ENCODE peak calls at places on chromosomes 6 and 20, in six cellular contexts. N, Z, O, L, B and Y are unnamed samples.

GRCh38 chr20:1301031-1301529 is 27.9 kb downstream of the SDCBP2 start:
- DNase-seq in N (peak; percentile 57), Z (no peak), O (no peak), L (no peak), B (no peak), Y (peak; percentile 54)

GRCh38 chr6:166301611-166302529 is 6.3 kb downstream of the PRR18 start:
- DNase-seq in N (no peak), Z (no peak), O (no peak), L (no peak), B (no peak), Y (no peak)

GRCh38 chr6:157442296-157442695 is 61.3 kb downstream of the ZDHHC14 start:
- DNase-seq in N (peak; percentile 60), Z (no peak), O (no peak), L (no peak), B (no peak), Y (no peak)

GRCh38 chr20:53032021-53033001 is 60.2 kb downstream of the TSHZ2 start:
- DNase-seq in N (peak; percentile 97), Z (no peak), O (no peak), L (no peak), B (no peak), Y (no peak)

GRCh38 chr6:163442336-163442735 is 27.8 kb downstream of the QKI start:
- DNase-seq in N (no peak), Z (no peak), O (no peak), L (no peak), B (no peak), Y (no peak)

GRCh38 chr6:158737710-158738615 is 81.2 kb downstream of the EZR start:
- DNase-seq in N (peak; percentile 43), Z (no peak), O (no peak), L (no peak), B (no peak), Y (peak; percentile 83)

GRCh38 chr6:37691904-37692806 is 5.5 kb downstream of the MDGA1 start:
- DNase-seq in N (peak; percentile 55), Z (peak; percentile 49), O (peak; percentile 84), L (peak; percentile 72), B (peak; percentile 88), Y (peak; percentile 62)

GRCh38 chr20:49452011-49452482 is 30.4 kb downstream of the KCNB1 start:
- DNase-seq in N (no peak), Z (no peak), O (peak; percentile 15), L (no peak), B (no peak), Y (no peak)

GRCh38 chr6:53168516-53169257 is 20.0 kb upstream of the GCM1 start:
- DNase-seq in N (peak; percentile 69), Z (no peak), O (no peak), L (no peak), B (no peak), Y (peak; percentile 48)

GRCh38 chr6:41409489-41409888 is 74.1 kb downstream of the NCR2 start:
- DNase-seq in N (no peak), Z (no peak), O (no peak), L (no peak), B (no peak), Y (no peak)

GRCh38 chr6:150079604-150080003 is 10.7 kb upstream of the ULBP3 start:
- DNase-seq in N (no peak), Z (no peak), O (no peak), L (no peak), B (no peak), Y (no peak)

GRCh38 chr20:35319206-35320197 is 27.3 kb upstream of the FAM83C start:
- DNase-seq in N (no peak), Z (no peak), O (no peak), L (no peak), B (no peak), Y (peak; percentile 15)

GRCh38 chr6:159969921-159970320 is 1.0 kb downstream of the IGF2R start:
- DNase-seq in N (peak; percentile 73), Z (no peak), O (peak; percentile 38), L (peak; percentile 41), B (peak; percentile 64), Y (peak; percentile 65)

GRCh38 chr6:156190270-156190669 is 586.9 kb upstream of the ARID1B start:
- DNase-seq in N (no peak), Z (no peak), O (no peak), L (no peak), B (no peak), Y (no peak)

GRCh38 chr6:166488081-166488685 is 98.3 kb downstream of the RAMACL start:
- DNase-seq in N (peak; percentile 8), Z (no peak), O (no peak), L (peak; percentile 61), B (peak; percentile 80), Y (no peak)

GRCh38 chr6:108464506-108465084 is 96.1 kb upstream of the FOXO3 start:
- DNase-seq in N (no peak), Z (no peak), O (no peak), L (no peak), B (no peak), Y (no peak)

GRCh38 chr20:50415516-50416268 is 94.5 kb upstream of the PTPN1 start:
- DNase-seq in N (peak; percentile 95), Z (no peak), O (peak; percentile 86), L (no peak), B (no peak), Y (peak; percentile 86)

GRCh38 chr6:106975699-106976032 is 1.1 kb upstream of the CD24 start:
- DNase-seq in N (no peak), Z (no peak), O (no peak), L (no peak), B (no peak), Y (no peak)

GRCh38 chr20:58847483-58847882 is 3.2 kb downstream of the GNAS-AS1 start:
- DNase-seq in N (no peak), Z (no peak), O (no peak), L (no peak), B (no peak), Y (no peak)

GRCh38 chr20:33897313-33897912 is 86.3 kb downstream of the CHMP4B start:
- DNase-seq in N (no peak), Z (no peak), O (no peak), L (no peak), B (no peak), Y (no peak)

GRCh38 chr6:42103753-42104094 is 38.7 kb downstream of the C6orf132 start:
- DNase-seq in N (no peak), Z (no peak), O (no peak), L (no peak), B (no peak), Y (no peak)

GRCh38 chr20:34037121-34037520 is 43.4 kb downstream of the RALY start:
- DNase-seq in N (no peak), Z (no peak), O (no peak), L (peak; percentile 24), B (no peak), Y (no peak)